ENCODE peak calls at places on chromosomes 4 and X, in five cellular contexts. A, U, J, W and D are unnamed samples.
A peak's percentile ranks its signal among the peaks of the same experiment; 100 is the strongest.

GRCh38 chr4:86055898-86056297 is 304.0 kb downstream of the MAPK10 start:
- DNase-seq in W (peak; percentile 21), U (no peak), A (peak; percentile 12), J (no peak), D (no peak)

GRCh38 chrX:47481160-47481559 is 1.9 kb downstream of the ZNF41 start:
- DNase-seq in W (no peak), J (no peak), A (no peak), U (no peak), D (no peak)

GRCh38 chr4:4327652-4328121 is 37.6 kb downstream of the ZBTB49 start:
- DNase-seq in W (peak; percentile 7), J (peak; percentile 95), U (no peak), A (peak; percentile 19), D (peak; percentile 18)

GRCh38 chrX:27438937-27439336 is 24.2 kb downstream of the PPP4R3C start:
- DNase-seq in J (no peak), W (no peak), A (no peak), U (no peak), D (no peak)

GRCh38 chr4:89704651-89705395 is 132.1 kb downstream of the SNCA start:
- DNase-seq in J (no peak), W (no peak), A (no peak), U (no peak), D (no peak)

GRCh38 chr4:48570646-48571220 is 80.7 kb downstream of the ZAR1 start:
- DNase-seq in U (no peak), J (no peak), A (peak; percentile 34), W (peak; percentile 8), D (no peak)

GRCh38 chr4:122293374-122294365 is 85.1 kb upstream of the ADAD1 start:
- DNase-seq in W (no peak), U (no peak), A (no peak), J (peak; percentile 47), D (no peak)

GRCh38 chrX:110418220-110418856 is 59.7 kb downstream of the RTL9 start:
- DNase-seq in J (peak; percentile 76), U (peak; percentile 38), A (peak; percentile 67), W (no peak), D (no peak)

GRCh38 chrX:15320297-15320696 is 4.9 kb upstream of the ASB11 start:
- DNase-seq in J (no peak), U (no peak), A (no peak), W (no peak), D (no peak)

GRCh38 chr4:23582671-23583070 is 307.2 kb downstream of the PPARGC1A start:
- DNase-seq in U (no peak), W (no peak), A (no peak), J (no peak), D (no peak)

GRCh38 chr4:88846232-88846790 is 148.7 kb upstream of the NAP1L5 start:
- DNase-seq in J (no peak), A (peak; percentile 46), W (peak; percentile 30), U (no peak), D (no peak)

GRCh38 chr4:38088321-38088720 is 128.1 kb downstream of the PTTG2 start:
- DNase-seq in U (no peak), A (no peak), W (no peak), J (no peak), D (no peak)

GRCh38 chr4:13537832-13538177 is 6.5 kb downstream of the NKX3-2 start:
- DNase-seq in U (no peak), J (peak; percentile 49), A (no peak), W (no peak), D (no peak)

GRCh38 chrX:153944140-153944799 is at the start of gene RENBP:
- DNase-seq in A (no peak), W (no peak), J (peak; percentile 86), U (no peak), D (peak; percentile 54)

GRCh38 chrX:124378643-124379042 is 32.3 kb downstream of the SH2D1A start:
- DNase-seq in J (no peak), W (no peak), U (no peak), A (no peak), D (no peak)

GRCh38 chrX:93673869-93674271 is at the start of gene FAM133A:
- DNase-seq in J (no peak), U (no peak), A (peak; percentile 30), W (no peak), D (no peak)

GRCh38 chr4:48792348-48793006 is 12.4 kb upstream of the FRYL start:
- DNase-seq in W (no peak), A (no peak), J (no peak), U (no peak), D (no peak)

GRCh38 chr4:8832130-8832930 is 39.3 kb downstream of the HMX1 start:
- DNase-seq in W (peak; percentile 61), J (peak; percentile 36), U (no peak), A (no peak), D (no peak)

GRCh38 chr4:27084685-27085356 is 224.2 kb downstream of the STIM2 start:
- DNase-seq in W (no peak), U (no peak), J (peak; percentile 87), A (peak; percentile 34), D (no peak)

GRCh38 chr4:139663561-139664138 is 2.0 kb upstream of the MGST2 start:
- DNase-seq in J (no peak), U (no peak), A (no peak), W (no peak), D (no peak)

GRCh38 chrX:10079155-10079711 is 77.5 kb upstream of the CLCN4 start:
- DNase-seq in A (no peak), J (no peak), U (no peak), W (no peak), D (no peak)

GRCh38 chr4:137417676-137418075 is 114.6 kb downstream of the PCDH18 start:
- DNase-seq in W (no peak), A (no peak), J (no peak), U (no peak), D (no peak)

GRCh38 chr4:157824006-157824405 is 348.8 kb downstream of the GASK1B start:
- DNase-seq in W (peak; percentile 97), U (peak; percentile 78), J (no peak), A (peak; percentile 7), D (no peak)

GRCh38 chrX:126165721-126166401 is at the start of gene DCAF12L2:
- DNase-seq in U (no peak), J (peak; percentile 74), W (no peak), A (no peak), D (no peak)

GRCh38 chrX:87664381-87664780 is 146.8 kb downstream of the KLHL4 start:
- DNase-seq in W (peak; percentile 50), A (peak; percentile 57), J (no peak), U (no peak), D (no peak)

GRCh38 chr4:156294577-156294976 is 340.9 kb upstream of the CTSO start:
- DNase-seq in A (peak; percentile 70), J (peak; percentile 53), W (peak; percentile 54), U (peak; percentile 43), D (peak; percentile 4)
- TF ChIP-seq CTCF in A (peak; percentile 55), J (peak; percentile 68), W (no peak), U (no peak), D (no peak)

GRCh38 chr4:57044279-57044678 is 65.6 kb downstream of the POLR2B start:
- DNase-seq in W (no peak), J (no peak), U (no peak), A (no peak), D (no peak)

GRCh38 chr4:57048590-57049304 is 61.4 kb downstream of the IGFBP7 start:
- DNase-seq in U (no peak), A (peak; percentile 68), J (no peak), W (peak; percentile 62), D (no peak)

GRCh38 chr4:57043304-57044251 is 64.9 kb downstream of the POLR2B start:
- DNase-seq in U (no peak), A (no peak), J (no peak), W (no peak), D (no peak)

GRCh38 chr4:57040510-57040909 is 61.8 kb downstream of the POLR2B start:
- DNase-seq in J (no peak), W (no peak), U (no peak), A (no peak), D (no peak)

GRCh38 chr4:57044996-57045395 is 65.2 kb downstream of the IGFBP7 start:
- DNase-seq in W (no peak), U (no peak), A (peak; percentile 69), J (no peak), D (no peak)
- TF ChIP-seq CTCF in W (no peak), U (no peak), A (no peak), J (no peak), D (no peak)

GRCh38 chr4:169282429-169283113 is 11.8 kb upstream of the SH3RF1 start:
- DNase-seq in A (peak; percentile 83), J (no peak), W (no peak), U (no peak), D (no peak)

GRCh38 chr4:169283114-169283509 is 12.4 kb upstream of the SH3RF1 start:
- DNase-seq in U (no peak), J (no peak), A (peak; percentile 89), W (peak; percentile 46), D (no peak)

GRCh38 chr4:169286562-169287301 is 16.0 kb upstream of the SH3RF1 start:
- DNase-seq in A (no peak), W (peak; percentile 56), U (no peak), J (peak; percentile 61), D (no peak)
- TF ChIP-seq CTCF in A (no peak), W (no peak), U (no peak), J (peak; percentile 58), D (peak; percentile 10)

GRCh38 chr4:184657144-184657543 is 7.6 kb downstream of the PRIMPOL start:
- DNase-seq in U (no peak), W (no peak), A (no peak), J (no peak), D (no peak)

GRCh38 chr4:184660978-184661377 is 11.4 kb downstream of the PRIMPOL start:
- DNase-seq in A (no peak), J (no peak), W (no peak), U (no peak), D (no peak)

GRCh38 chr4:184651899-184652298 is 2.4 kb downstream of the PRIMPOL start:
- DNase-seq in U (no peak), A (no peak), W (no peak), J (no peak), D (no peak)

GRCh38 chr4:184653650-184654049 is 4.1 kb downstream of the PRIMPOL start:
- DNase-seq in U (no peak), J (no peak), A (peak; percentile 23), W (no peak), D (no peak)

DNA sequence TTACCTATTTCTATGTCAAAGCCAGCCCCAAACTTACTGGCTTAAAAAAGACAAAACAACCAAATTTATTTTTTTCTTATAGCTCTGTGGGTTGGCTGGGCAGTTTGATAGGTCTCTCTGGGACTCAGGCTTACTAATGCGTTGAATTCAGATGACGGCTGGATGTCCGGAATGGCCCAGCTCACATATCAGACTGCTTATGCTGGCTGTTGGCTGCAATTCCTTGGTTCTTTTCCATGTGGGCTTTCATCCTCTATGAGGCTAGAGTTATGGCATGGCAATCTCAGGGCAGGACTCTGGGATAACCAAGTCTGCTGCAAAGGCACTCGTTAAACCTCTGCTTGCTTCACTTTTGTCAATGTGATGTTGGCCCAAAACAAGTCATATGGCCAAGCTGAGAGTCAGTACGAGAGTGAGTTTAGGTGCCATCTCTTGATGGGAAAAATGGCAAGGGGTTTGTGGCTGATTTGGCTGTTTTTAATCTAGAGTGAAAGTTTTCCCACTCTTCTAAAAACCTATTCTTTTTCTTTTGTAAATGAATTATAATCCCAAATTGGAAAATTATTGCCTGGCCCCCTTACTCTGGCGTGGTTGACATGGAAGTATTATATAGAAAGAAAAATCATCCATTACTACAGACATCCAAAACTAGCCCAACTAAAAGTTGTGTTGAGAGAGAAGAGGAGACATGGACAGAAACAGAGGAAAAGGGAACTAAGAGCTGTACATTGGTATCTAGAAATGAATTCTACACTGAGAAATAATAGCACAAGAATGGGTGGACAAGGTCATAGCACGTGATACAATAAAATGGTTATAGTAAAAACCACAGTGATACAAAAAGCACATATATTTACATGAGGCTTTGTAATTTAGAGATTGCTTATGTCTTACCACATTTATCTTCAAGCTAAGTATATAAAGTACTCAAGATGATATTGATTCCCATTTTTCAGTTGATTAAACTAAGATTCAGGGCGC is 6.6 kb downstream of the PRIMPOL start:
- DNase-seq in A (no peak), U (no peak), W (no peak), J (no peak), D (no peak)
- TF ChIP-seq CTCF in A (no peak), U (no peak), W (no peak), J (no peak), D (no peak)